ENCODE peak calls at places on chromosomes 1 and 21, in nine cellular contexts. Q is renal cortical epithelial cell; Y is activated CD4-positive, alpha-beta T cell treated with anti-CD3 and anti-CD28 coated beads for 48 hours; Z is BE2C; P is iPS-NIHi11; M is PC-9; L is CD4-positive, CD25-positive, alpha-beta regulatory T cell; X is HFF-Myc; F is RWPE1. K is an unnamed sample.
A peak's percentile ranks its signal among the peaks of the same experiment; 100 is the strongest.

GRCh38 chr1:192831706-192832355 is 23.0 kb downstream of the RGS2 start:
- DNase-seq in Q (peak; percentile 84), L (no peak), X (no peak), Z (no peak), Y (no peak), M (no peak), P (no peak), F (peak; percentile 35), K (no peak)

GRCh38 chr1:51784997-51785421 is 93.5 kb downstream of the NRDC start:
- DNase-seq in L (no peak), F (no peak), X (no peak), P (no peak), M (no peak), Q (no peak), Z (no peak), Y (no peak), K (no peak)

GRCh38 chr1:165080253-165080896 is 276.1 kb downstream of the LMX1A start:
- DNase-seq in Y (no peak), Z (no peak), X (no peak), P (no peak), M (no peak), Q (no peak), L (no peak), F (no peak), K (no peak)

GRCh38 chr21:20943476-20944085 is 54.6 kb upstream of the NCAM2 start:
- DNase-seq in F (no peak), Z (peak; percentile 32), M (no peak), Y (no peak), L (no peak), Q (no peak), P (no peak), X (no peak), K (no peak)

GRCh38 chr1:44154049-44154448 is 12.6 kb upstream of the KLF18 start:
- DNase-seq in Z (no peak), Q (no peak), F (peak; percentile 8), X (no peak), Y (no peak), P (no peak), L (no peak), M (peak; percentile 68), K (no peak)

GRCh38 chr1:211247921-211248320 is 11.2 kb upstream of the RCOR3 start:
- DNase-seq in F (no peak), L (no peak), M (no peak), P (no peak), Z (no peak), Q (no peak), Y (no peak), X (no peak), K (no peak)

GRCh38 chr21:44710294-44710665 is 1.1 kb downstream of the TSPEAR start:
- DNase-seq in F (no peak), Y (no peak), Q (no peak), M (no peak), X (no peak), L (no peak), P (no peak), Z (no peak), K (no peak)

GRCh38 chr1:210244746-210245367 is 12.3 kb downstream of the SERTAD4 start:
- DNase-seq in Z (no peak), L (no peak), M (no peak), Q (peak; percentile 70), P (no peak), F (no peak), Y (no peak), X (no peak), K (no peak)

GRCh38 chr1:8026976-8027747 is 1.1 kb upstream of the ERRFI1 start:
- DNase-seq in L (no peak), X (no peak), M (no peak), Q (peak; percentile 85), Y (no peak), Z (no peak), F (no peak), P (no peak), K (no peak)

GRCh38 chr1:14190508-14190907 is 408.0 kb upstream of the KAZN start:
- DNase-seq in F (peak; percentile 95), L (no peak), P (no peak), X (no peak), Z (no peak), Y (no peak), M (no peak), Q (peak; percentile 62), K (peak; percentile 12)

GRCh38 chr21:31798842-31799691 is 67.1 kb upstream of the SCAF4 start:
- DNase-seq in Y (no peak), Z (no peak), Q (no peak), F (peak; percentile 26), P (no peak), X (no peak), M (no peak), L (no peak), K (no peak)

GRCh38 chr1:234320549-234320948 is 52.7 kb upstream of the COA6 start:
- DNase-seq in P (no peak), L (no peak), F (peak; percentile 29), Y (no peak), Q (no peak), Z (no peak), X (no peak), M (no peak), K (no peak)

GRCh38 chr1:156684227-156684782 is 7.1 kb upstream of the NES start:
- DNase-seq in F (peak; percentile 67), L (no peak), X (no peak), M (peak; percentile 84), Q (peak; percentile 68), P (no peak), Z (no peak), Y (peak; percentile 59), K (no peak)

GRCh38 chr1:201276891-201277290 is 6.4 kb upstream of the PKP1 start:
- DNase-seq in Y (no peak), X (no peak), P (no peak), M (peak; percentile 61), Q (no peak), Z (no peak), L (no peak), F (no peak), K (no peak)

GRCh38 chr1:207698822-207699483 is 52.9 kb upstream of the CD46 start:
- DNase-seq in P (peak; percentile 30), Q (peak; percentile 56), L (no peak), F (peak; percentile 12), Z (peak; percentile 58), Y (peak; percentile 56), X (peak; percentile 61), M (peak; percentile 56), K (peak; percentile 6)

GRCh38 chr1:214164157-214164556 is 116.8 kb upstream of the SMYD2 start:
- DNase-seq in F (no peak), L (no peak), M (no peak), X (no peak), P (no peak), Q (no peak), Y (no peak), Z (no peak), K (no peak)

GRCh38 chr1:107997846-107998245 is 32.9 kb upstream of the VAV3 start:
- DNase-seq in Q (peak; percentile 36), M (no peak), Y (no peak), F (no peak), X (no peak), Z (no peak), P (no peak), L (no peak), K (no peak)

GRCh38 chr21:17476006-17476405 is 36.8 kb upstream of the CXADR start:
- DNase-seq in L (no peak), P (no peak), X (no peak), M (peak; percentile 34), Z (no peak), Y (no peak), Q (no peak), F (no peak), K (no peak)

GRCh38 chr1:163071381-163072255 is 2.5 kb downstream of the RGS4 start:
- DNase-seq in Y (peak; percentile 66), Q (peak; percentile 87), Z (peak; percentile 82), F (peak; percentile 74), X (peak; percentile 83), P (peak; percentile 75), L (peak; percentile 1), M (peak; percentile 35), K (peak; percentile 38)

GRCh38 chr1:200410566-200410878 is 686 bp upstream of the ZNF281 start:
- DNase-seq in Q (peak; percentile 72), Y (no peak), P (peak; percentile 48), Z (no peak), M (peak; percentile 87), L (peak; percentile 14), F (peak; percentile 79), X (no peak), K (no peak)

GRCh38 chr1:244212219-244212618 is 161.1 kb downstream of the ZBTB18 start:
- DNase-seq in Y (no peak), X (no peak), Q (no peak), Z (no peak), P (no peak), L (no peak), M (no peak), F (no peak), K (no peak)